ENCODE peak calls at places on chromosomes 11 and 22, in four cellular contexts. C, S, D and B are unnamed samples.

GRCh38 chr11:117144477-117145392 is 648 bp downstream of the PAFAH1B2 start:
- DNase-seq in D (peak), S (peak), C (peak), B (no peak)

GRCh38 chr11:128282053-128282452 is 305.3 kb downstream of the ETS1 start:
- DNase-seq in D (no peak), C (no peak), S (no peak), B (no peak)

GRCh38 chr11:13963169-13963948 is 836 bp downstream of the SPON1 start:
- DNase-seq in D (no peak), C (no peak), S (no peak), B (no peak)

GRCh38 chr11:75406338-75406777 is 7.0 kb downstream of the RPS3 start:
- DNase-seq in D (no peak), C (peak), S (peak), B (no peak)

GRCh38 chr22:25472382-25472781 is 92.1 kb upstream of the GRK3 start:
- DNase-seq in S (no peak), D (no peak), C (no peak), B (no peak)

GRCh38 chr11:75264971-75265370 is 24.4 kb downstream of the TPBGL start:
- DNase-seq in D (no peak), C (no peak), S (no peak), B (no peak)

GRCh38 chr11:117743121-117743815 is 53.7 kb downstream of the DSCAML1 start:
- DNase-seq in D (no peak), S (peak), C (no peak), B (no peak)

GRCh38 chr22:19038728-19039447 is 83.3 kb downstream of the DGCR2 start:
- DNase-seq in S (no peak), D (no peak), C (no peak), B (no peak)

GRCh38 chr11:5548440-5548839 is at the start of gene OR52H1:
- DNase-seq in S (no peak), D (no peak), C (no peak), B (no peak)

GRCh38 chr11:1534682-1535081 is 37.4 kb downstream of the DUSP8 start:
- DNase-seq in C (no peak), D (no peak), S (peak), B (no peak)

GRCh38 chr22:23178512-23179254 is 1.6 kb upstream of the BCR start:
- DNase-seq in S (peak), D (no peak), C (peak), B (peak)

GRCh38 chr11:130439160-130439519 is 9.3 kb upstream of the ADAMTS15 start:
- DNase-seq in C (no peak), S (no peak), D (no peak), B (no peak)